ENCODE peak calls at places on chromosome 16, in four cellular contexts. O is left ventricle myocardium inferior, E is psoas muscle, Q is H1. X is an unnamed sample. For H3K9me3 and H3K36me3, the result is how much of the 10 kb centered on the place peaks cover.

GRCh38 chr16:88264641-88265285 is 118.0 kb upstream of the ZNF469 start:
- DNase-seq in O (peak), E (peak), Q (peak), X (peak)

GRCh38 chr16:24822542-24822941 is 23.2 kb upstream of the SLC5A11 start:
- DNase-seq in O (no peak), E (no peak), Q (no peak), X (no peak)

GRCh38 chr16:86142801-86143236 is 243.9 kb downstream of the IRF8 start:
- DNase-seq in O (no peak), E (no peak), Q (no peak), X (no peak)

GRCh38 chr16:58421529-58421928 is 29.3 kb downstream of the GINS3 start:
- DNase-seq in O (peak), E (no peak), Q (no peak), X (no peak)

GRCh38 chr16:2473425-2473926 is 1.5 kb upstream of the TBC1D24 start:
- DNase-seq in O (no peak), E (no peak), Q (no peak), X (peak)

GRCh38 chr16:87264634-87265033 is 52.6 kb downstream of the C16orf95 start:
- DNase-seq in O (no peak), E (no peak), Q (no peak), X (no peak)

GRCh38 chr16:76343761-76344160 is 66.6 kb downstream of the CNTNAP4 start:
- DNase-seq in O (no peak), E (no peak), Q (no peak), X (no peak)

GRCh38 chr16:16004314-16004749 is 54.9 kb downstream of the ABCC1 start:
- DNase-seq in O (no peak), E (no peak), Q (no peak), X (no peak)

GRCh38 chr16:3171181-3171854 is 16.7 kb upstream of the OR1F1 start:
- DNase-seq in O (no peak), E (no peak), Q (no peak), X (no peak)

GRCh38 chr16:10090816-10091215 is 91.4 kb downstream of the GRIN2A start:
- DNase-seq in O (no peak), E (no peak), Q (no peak), X (no peak)

GRCh38 chr16:27972500-27972899 is 91.0 kb downstream of the GSG1L start:
- DNase-seq in O (no peak), E (no peak), Q (no peak), X (peak)

GRCh38 chr16:9797306-9797705 is 384.9 kb downstream of the GRIN2A start:
- DNase-seq in O (peak), E (no peak), Q (no peak), X (no peak)

GRCh38 chr16:31853300-31853699 is 20.3 kb upstream of the ZNF267 start:
- DNase-seq in O (no peak), E (no peak), Q (no peak), X (no peak)
- H3K9me3 ChIP-seq in O (under half), E (under half), Q (half or more), X (under half)

GRCh38 chr16:67176662-67177061 is 6.3 kb downstream of the NOL3 start:
- DNase-seq in O (no peak), E (no peak), Q (no peak), X (no peak)

GRCh38 chr16:67177743-67178699 is 5.7 kb downstream of the MATCAP1 start:
- DNase-seq in O (peak), E (peak), Q (peak), X (no peak)

GRCh38 chr16:67173323-67173722 is 3.0 kb downstream of the NOL3 start:
- DNase-seq in O (no peak), E (no peak), Q (no peak), X (no peak)

GRCh38 chr16:67173808-67174705 is 3.7 kb downstream of the NOL3 start:
- DNase-seq in O (peak), E (peak), Q (no peak), X (peak)

DNA sequence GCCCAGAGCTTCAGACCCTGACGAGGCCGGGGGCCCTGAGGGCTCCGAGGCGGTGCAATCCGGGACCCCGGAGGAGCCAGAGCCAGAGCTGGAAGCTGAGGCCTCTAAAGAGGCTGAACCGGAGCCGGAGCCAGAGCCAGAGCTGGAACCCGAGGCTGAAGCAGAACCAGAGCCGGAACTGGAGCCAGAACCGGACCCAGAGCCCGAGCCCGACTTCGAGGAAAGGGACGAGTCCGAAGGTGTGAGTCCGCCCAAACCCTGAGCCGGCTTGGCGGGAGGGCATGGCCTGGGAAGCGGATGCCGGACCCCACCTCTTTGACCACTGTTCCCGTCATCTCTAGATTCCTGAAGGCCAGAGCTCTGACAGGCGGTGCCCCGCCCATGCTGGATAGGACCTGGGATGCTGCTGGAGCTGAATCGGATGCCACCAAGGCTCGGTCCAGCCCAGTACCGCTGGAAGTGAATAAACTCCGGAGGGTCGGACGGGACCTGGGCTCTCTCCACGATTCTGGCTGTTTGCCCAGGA is 4.4 kb downstream of the NOL3 start:
- DNase-seq in O (no peak), E (no peak), Q (no peak), X (no peak)
- H3K27ac ChIP-seq in O (peak), E (peak), Q (no peak), X (peak)

GRCh38 chr16:81661082-81661481 is 118.0 kb upstream of the PLCG2 start:
- DNase-seq in O (no peak), E (no peak), Q (no peak), X (no peak)

GRCh38 chr16:81657224-81657623 is 121.9 kb upstream of the PLCG2 start:
- DNase-seq in O (no peak), E (no peak), Q (no peak), X (no peak)

GRCh38 chr16:81658373-81658772 is 120.7 kb upstream of the PLCG2 start:
- DNase-seq in O (no peak), E (no peak), Q (no peak), X (no peak)

GRCh38 chr16:81657731-81658130 is 121.4 kb upstream of the PLCG2 start:
- DNase-seq in O (no peak), E (no peak), Q (no peak), X (no peak)

DNA sequence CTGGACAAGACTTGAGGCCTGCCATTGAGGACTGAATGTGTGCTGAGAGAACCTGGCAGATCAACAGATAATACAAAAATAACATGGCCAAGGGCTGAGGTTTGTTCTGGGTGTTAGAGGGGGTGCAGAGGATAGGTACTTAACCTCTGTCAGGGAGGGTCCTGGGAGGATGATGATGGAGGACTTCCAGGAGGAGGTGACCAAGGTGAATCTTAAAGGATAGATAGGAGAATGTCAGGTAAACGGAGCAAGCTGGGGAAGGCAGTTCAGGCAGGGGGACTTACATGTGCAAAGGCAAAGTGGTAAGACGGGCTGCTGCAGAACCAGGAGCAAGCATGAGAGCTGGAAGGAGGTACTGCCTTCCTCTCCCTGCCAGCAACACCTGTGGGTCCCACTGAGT is 119.8 kb upstream of the PLCG2 start:
- DNase-seq in O (no peak), E (no peak), Q (no peak), X (no peak)
- H3K36me3 ChIP-seq in O (under half), E (under half), Q (under half), X (under half)

DNA sequence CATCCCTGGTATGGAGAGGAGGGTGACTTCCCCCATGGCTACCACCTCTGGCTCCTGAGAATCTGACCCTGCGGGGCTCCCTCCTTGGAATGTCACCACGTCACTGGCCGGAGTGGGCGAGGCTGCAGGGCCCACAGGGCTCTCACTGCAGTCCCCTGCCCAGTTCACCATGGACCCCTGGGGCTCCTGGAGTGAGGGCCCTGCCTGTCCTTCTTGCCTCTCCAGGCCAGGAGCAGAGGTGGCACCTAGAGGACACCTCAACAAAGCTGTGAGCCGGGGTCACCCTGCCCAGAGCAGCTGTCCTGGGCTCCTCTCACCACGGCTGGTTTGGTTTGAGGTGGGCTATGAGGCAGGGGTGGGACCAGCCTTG is 67.8 kb upstream of the GNG13 start:
- DNase-seq in O (no peak), E (peak), Q (no peak), X (no peak)
- H3K9me3 ChIP-seq in O (under half), E (under half), Q (half or more), X (under half)